ENCODE peak calls at places on chromosomes 7 and 10, in five cellular contexts. R is ovary, N is IMR-90, J is psoas muscle, F is body of pancreas. Q is an unnamed sample.

GRCh38 chr7:44072364-44073231 is 7.2 kb upstream of the PGAM2 start:
- DNase-seq in R (peak), N (peak), J (peak), F (peak), Q (peak)

GRCh38 chr10:28796606-28797512 is 119.5 kb downstream of the BAMBI start:
- DNase-seq in R (peak), N (peak), J (peak), F (peak), Q (no peak)

GRCh38 chr10:72176701-72177100 is 39.1 kb upstream of the ANAPC16 start:
- DNase-seq in R (no peak), N (no peak), J (no peak), F (no peak), Q (no peak)

GRCh38 chr7:154777489-154777888 is 225.4 kb downstream of the PAXIP1 start:
- DNase-seq in R (no peak), N (no peak), J (no peak), F (no peak), Q (no peak)

GRCh38 chr7:12643001-12643400 is 44.4 kb upstream of the ARL4A start:
- DNase-seq in R (no peak), N (peak), J (no peak), F (no peak), Q (no peak)

GRCh38 chr10:127550861-127551260 is 1.8 kb downstream of the NPS start:
- DNase-seq in R (no peak), N (no peak), J (no peak), F (no peak), Q (no peak)

GRCh38 chr10:61835069-61835908 is 66.2 kb upstream of the ARID5B start:
- DNase-seq in R (no peak), N (peak), J (no peak), F (peak), Q (peak)

GRCh38 chr7:200704-201103 is 8.3 kb downstream of the FAM20C start:
- DNase-seq in R (no peak), N (no peak), J (no peak), F (peak), Q (no peak)

GRCh38 chr7:44973610-44974401 is 5.0 kb downstream of the MYO1G start:
- DNase-seq in R (no peak), N (no peak), J (no peak), F (peak), Q (peak)

GRCh38 chr7:116571037-116571436 is 46.2 kb downstream of the CAV1 start:
- DNase-seq in R (no peak), N (peak), J (no peak), F (no peak), Q (no peak)

GRCh38 chr10:90621577-90621976 is 236.3 kb downstream of the HTR7 start:
- DNase-seq in R (no peak), N (peak), J (no peak), F (no peak), Q (peak)

GRCh38 chr7:20778063-20778721 is 8.5 kb downstream of the SP8 start:
- DNase-seq in R (no peak), N (no peak), J (no peak), F (peak), Q (peak)

GRCh38 chr7:50415844-50416243 is 34.3 kb downstream of the FIGNL1 start:
- DNase-seq in R (no peak), N (no peak), J (no peak), F (no peak), Q (no peak)

GRCh38 chr7:157513162-157513621 is 176.4 kb downstream of the DNAJB6 start:
- DNase-seq in R (no peak), N (no peak), J (peak), F (no peak), Q (no peak)

GRCh38 chr7:75914169-75914654 is 743 bp upstream of the POR start:
- DNase-seq in R (peak), N (no peak), J (no peak), F (no peak), Q (no peak)

GRCh38 chr10:62250594-62251198 is 17.9 kb downstream of the RTKN2 start:
- DNase-seq in R (no peak), N (peak), J (no peak), F (no peak), Q (no peak)

GRCh38 chr7:116940689-116941088 is 12.6 kb upstream of the ST7 start:
- DNase-seq in R (no peak), N (no peak), J (no peak), F (no peak), Q (no peak)

GRCh38 chr7:104951546-104951945 is 62.5 kb upstream of the KMT2E start:
- DNase-seq in R (no peak), N (peak), J (peak), F (no peak), Q (no peak)

GRCh38 chr10:90779573-90779972 is 78.3 kb downstream of the HTR7 start:
- DNase-seq in R (no peak), N (peak), J (no peak), F (no peak), Q (no peak)

GRCh38 chr7:1690359-1690958 is 20.4 kb downstream of the ELFN1 start:
- DNase-seq in R (no peak), N (no peak), J (no peak), F (no peak), Q (no peak)

GRCh38 chr10:97853006-97853405 is 3.4 kb downstream of the GOLGA7B start:
- DNase-seq in R (no peak), N (no peak), J (no peak), F (no peak), Q (no peak)

GRCh38 chr7:135704074-135704473 is 23.9 kb downstream of the SLC13A4 start:
- DNase-seq in R (no peak), N (no peak), J (no peak), F (no peak), Q (no peak)

GRCh38 chr10:63752318-63752717 is 231.1 kb downstream of the REEP3 start:
- DNase-seq in R (no peak), N (no peak), J (no peak), F (no peak), Q (no peak)

GRCh38 chr10:101576229-101576863 is 11.7 kb downstream of the POLL start:
- DNase-seq in R (no peak), N (peak), J (peak), F (no peak), Q (no peak)

GRCh38 chr7:125747966-125748365 is 818.3 kb upstream of the POT1 start:
- DNase-seq in R (no peak), N (no peak), J (no peak), F (no peak), Q (no peak)

GRCh38 chr10:28910960-28911359 is 233.6 kb downstream of the BAMBI start:
- DNase-seq in R (no peak), N (peak), J (no peak), F (no peak), Q (no peak)

GRCh38 chr7:548401-548800 is 28.8 kb upstream of the PDGFA start:
- DNase-seq in R (no peak), N (no peak), J (no peak), F (no peak), Q (no peak)

GRCh38 chr7:151551820-151552219 is 32.1 kb upstream of the RHEB start:
- DNase-seq in R (no peak), N (peak), J (no peak), F (no peak), Q (no peak)

GRCh38 chr10:31602541-31603244 is 283.7 kb downstream of the ZEB1 start:
- DNase-seq in R (peak), N (peak), J (peak), F (peak), Q (peak)

GRCh38 chr10:70125918-70126590 is 6.6 kb downstream of the AIFM2 start:
- DNase-seq in R (no peak), N (no peak), J (no peak), F (no peak), Q (no peak)

GRCh38 chr10:33126742-33127141 is 168.7 kb upstream of the ITGB1 start:
- DNase-seq in R (no peak), N (no peak), J (no peak), F (no peak), Q (no peak)

GRCh38 chr10:113520606-113521481 is 32.0 kb upstream of the HABP2 start:
- DNase-seq in R (peak), N (peak), J (peak), F (peak), Q (peak)

GRCh38 chr10:27838291-27838690 is 92.7 kb upstream of the MKX start:
- DNase-seq in R (no peak), N (no peak), J (no peak), F (no peak), Q (no peak)

GRCh38 chr10:4255751-4256150 is 470.7 kb upstream of the KLF6 start:
- DNase-seq in R (no peak), N (no peak), J (no peak), F (no peak), Q (no peak)

GRCh38 chr7:75756340-75757297 is 15.4 kb downstream of the CCL26 start:
- DNase-seq in R (no peak), N (peak), J (no peak), F (peak), Q (peak)

GRCh38 chr7:92260248-92260781 is 14.5 kb downstream of the ANKIB1 start:
- DNase-seq in R (no peak), N (peak), J (no peak), F (no peak), Q (no peak)

GRCh38 chr10:108545921-108546320 is 1377.4 kb downstream of the XPNPEP1 start:
- DNase-seq in R (no peak), N (no peak), J (no peak), F (no peak), Q (no peak)

GRCh38 chr7:47803846-47804245 is 144.4 kb downstream of the PKD1L1 start:
- DNase-seq in R (no peak), N (no peak), J (no peak), F (no peak), Q (no peak)

DNA sequence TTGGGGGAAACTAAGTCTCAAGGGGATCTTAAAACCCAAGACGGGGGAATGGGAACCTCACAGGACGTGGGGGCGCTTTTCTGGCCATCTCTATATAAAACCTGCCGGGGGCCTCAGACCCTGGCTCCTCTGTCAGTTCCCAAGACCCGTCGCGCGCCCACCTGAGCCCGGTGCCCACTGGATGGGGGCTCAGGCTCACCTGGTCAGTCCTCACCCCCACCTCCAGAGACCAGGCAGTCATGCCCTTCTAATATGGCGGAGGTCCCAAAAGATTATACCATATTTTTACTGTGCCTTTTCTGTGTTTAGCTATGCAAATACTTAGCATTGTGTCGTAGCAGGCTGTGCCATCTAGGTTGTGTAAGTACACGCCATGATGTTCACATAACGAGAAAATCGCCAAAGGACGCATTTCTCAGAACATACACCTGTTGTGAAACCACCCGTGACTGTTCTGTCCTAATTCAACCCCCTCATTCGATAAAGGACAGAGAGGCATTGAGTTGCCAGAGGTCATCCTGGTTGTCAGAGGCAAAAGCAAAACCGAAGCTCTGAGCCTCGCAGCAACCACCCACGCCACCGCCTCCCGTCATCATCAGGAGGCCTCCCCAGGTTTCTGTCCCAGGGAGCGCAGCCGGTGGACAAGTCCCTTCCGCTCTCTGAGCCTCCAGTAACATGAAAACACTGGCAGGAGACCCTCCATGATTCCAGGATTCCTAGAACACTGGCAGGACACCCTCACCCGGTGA is 28.9 kb downstream of the OAT start:
- DNase-seq in R (no peak), N (no peak), J (no peak), F (no peak), Q (no peak)
- TF ChIP-seq CTCF in R (no peak), N (no peak), J (no peak), F (no peak), Q (no peak)

GRCh38 chr10:99678921-99679320 is 19.6 kb downstream of the ENTPD7 start:
- DNase-seq in R (no peak), N (no peak), J (no peak), F (no peak), Q (no peak)

GRCh38 chr10:99682032-99682431 is 22.7 kb downstream of the ENTPD7 start:
- DNase-seq in R (no peak), N (no peak), J (no peak), F (no peak), Q (no peak)

GRCh38 chr10:99685232-99686041 is 26.1 kb downstream of the ENTPD7 start:
- DNase-seq in R (no peak), N (no peak), J (no peak), F (no peak), Q (no peak)

GRCh38 chr10:99681553-99681952 is 22.2 kb downstream of the ENTPD7 start:
- DNase-seq in R (peak), N (peak), J (no peak), F (peak), Q (no peak)

DNA sequence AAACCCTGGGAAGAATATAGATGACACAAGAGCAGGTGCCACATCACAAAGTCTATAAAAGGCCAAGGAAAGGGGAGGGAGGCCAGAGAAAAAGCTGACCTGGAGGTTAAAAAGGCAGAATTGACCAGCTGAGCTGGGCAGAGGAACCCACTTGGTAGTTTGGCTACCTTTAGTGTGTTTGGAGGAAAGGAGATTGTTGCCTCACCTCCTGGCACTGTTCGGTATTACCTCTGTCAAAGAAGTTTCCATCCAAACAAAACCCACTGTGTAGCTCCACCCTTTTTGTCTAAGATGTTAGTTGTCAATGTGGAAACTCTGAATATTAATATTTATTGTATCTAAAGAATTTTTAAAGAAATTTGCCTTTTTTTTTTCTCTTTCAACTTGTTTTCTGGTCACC is 23.4 kb downstream of the ENTPD7 start:
- DNase-seq in R (no peak), N (no peak), J (no peak), F (peak), Q (no peak)
- TF ChIP-seq CTCF in R (no peak), N (no peak), J (no peak), F (peak), Q (peak)

GRCh38 chr10:76040107-76040829 is 608.8 kb downstream of the LRMDA start:
- DNase-seq in R (no peak), N (no peak), J (no peak), F (no peak), Q (no peak)
- TF ChIP-seq CTCF in R (no peak), N (no peak), J (no peak), F (peak), Q (peak)

GRCh38 chr7:90842430-90842788 is 246.3 kb downstream of the CDK14 start:
- DNase-seq in R (no peak), N (no peak), J (no peak), F (no peak), Q (no peak)
- TF ChIP-seq CTCF in R (no peak), N (no peak), J (no peak), F (no peak), Q (no peak)

GRCh38 chr10:110679633-110680472 is 35.7 kb downstream of the RBM20 start:
- DNase-seq in R (no peak), N (no peak), J (peak), F (no peak), Q (no peak)

GRCh38 chr10:110682348-110682747 is 38.2 kb downstream of the RBM20 start:
- DNase-seq in R (no peak), N (no peak), J (no peak), F (no peak), Q (no peak)

GRCh38 chr10:110684800-110685446 is 40.8 kb downstream of the RBM20 start:
- DNase-seq in R (no peak), N (peak), J (peak), F (no peak), Q (no peak)

GRCh38 chr10:110680473-110681020 is 36.4 kb downstream of the RBM20 start:
- DNase-seq in R (no peak), N (no peak), J (peak), F (no peak), Q (no peak)

DNA sequence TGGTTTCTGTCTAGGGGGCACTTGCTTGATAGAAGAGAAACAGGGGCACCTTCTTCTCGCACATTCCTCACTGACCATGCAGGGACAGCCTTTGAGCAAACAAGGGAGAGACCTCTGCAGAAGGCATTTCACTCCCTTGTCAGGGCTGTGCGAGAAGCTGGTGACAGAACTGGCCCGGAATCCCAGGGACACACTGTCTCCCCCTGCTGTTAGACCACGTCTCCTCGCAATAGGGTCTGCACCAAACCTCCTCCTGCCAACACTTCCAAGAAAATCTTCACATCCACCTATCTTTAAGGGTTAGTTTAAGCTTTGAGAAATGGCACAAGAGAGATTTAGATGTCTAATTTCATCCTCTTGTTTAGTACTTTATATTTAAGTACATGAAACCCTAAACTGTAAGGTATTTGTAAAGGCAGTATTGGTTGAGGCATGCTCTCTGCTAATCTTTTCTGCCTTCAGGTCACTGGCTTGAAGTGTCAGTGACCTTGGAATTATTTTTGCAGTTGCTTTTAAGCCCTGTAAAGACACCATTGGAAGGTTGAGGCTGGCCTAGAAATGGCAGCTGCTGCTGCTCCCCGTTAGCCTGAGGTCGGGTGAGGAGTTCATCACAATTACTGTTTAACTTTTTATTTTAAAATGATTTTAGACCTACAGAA is 37.0 kb downstream of the RBM20 start:
- DNase-seq in R (no peak), N (peak), J (no peak), F (peak), Q (peak)
- TF ChIP-seq CTCF in R (no peak), N (peak), J (peak), F (peak), Q (peak)

GRCh38 chr7:42618649-42619315 is 293.1 kb downstream of the C7orf25 start:
- DNase-seq in R (no peak), N (no peak), J (no peak), F (no peak), Q (no peak)

GRCh38 chr7:42617071-42617705 is 294.7 kb downstream of the C7orf25 start:
- DNase-seq in R (no peak), N (no peak), J (no peak), F (no peak), Q (no peak)

GRCh38 chr7:42614636-42615035 is 297.2 kb downstream of the C7orf25 start:
- DNase-seq in R (no peak), N (no peak), J (no peak), F (no peak), Q (no peak)

GRCh38 chr7:42621543-42622219 is 290.2 kb downstream of the C7orf25 start:
- DNase-seq in R (no peak), N (no peak), J (no peak), F (no peak), Q (no peak)

DNA sequence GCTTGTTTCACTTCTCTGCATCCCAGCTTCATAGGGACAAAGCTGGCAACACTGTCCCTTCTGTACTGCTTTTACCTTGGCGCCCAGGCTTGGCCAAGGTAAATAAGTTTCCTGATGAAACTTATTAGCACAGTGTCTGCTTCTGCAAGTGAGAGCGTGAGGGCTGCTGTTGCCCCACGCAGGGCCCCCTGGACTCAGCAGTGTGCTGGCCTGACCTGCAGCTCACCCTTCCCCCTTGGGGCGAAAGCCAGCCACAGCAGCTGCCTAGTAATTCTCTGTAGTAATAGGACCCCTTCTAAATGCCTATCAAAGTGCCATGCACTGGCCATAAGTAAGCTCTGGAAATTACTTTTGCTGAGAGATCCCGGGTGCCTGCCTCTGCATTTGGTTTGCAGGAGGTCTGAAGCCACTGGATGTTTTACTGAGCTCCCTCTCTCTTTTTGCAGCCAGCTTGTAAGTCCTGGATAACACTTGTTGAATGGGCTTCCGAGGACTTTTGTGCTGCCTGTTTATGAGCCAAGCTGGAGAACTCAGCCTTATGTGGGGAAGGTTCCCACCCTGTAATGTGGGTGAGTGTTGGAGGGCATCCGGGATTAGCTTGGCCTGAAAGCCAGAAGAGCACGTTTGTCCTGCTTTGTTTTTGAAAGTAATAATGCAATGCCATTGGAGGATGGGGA is 294.0 kb downstream of the C7orf25 start:
- DNase-seq in R (no peak), N (no peak), J (no peak), F (no peak), Q (no peak)
- TF ChIP-seq CTCF in R (no peak), N (no peak), J (no peak), F (no peak), Q (no peak)

DNA sequence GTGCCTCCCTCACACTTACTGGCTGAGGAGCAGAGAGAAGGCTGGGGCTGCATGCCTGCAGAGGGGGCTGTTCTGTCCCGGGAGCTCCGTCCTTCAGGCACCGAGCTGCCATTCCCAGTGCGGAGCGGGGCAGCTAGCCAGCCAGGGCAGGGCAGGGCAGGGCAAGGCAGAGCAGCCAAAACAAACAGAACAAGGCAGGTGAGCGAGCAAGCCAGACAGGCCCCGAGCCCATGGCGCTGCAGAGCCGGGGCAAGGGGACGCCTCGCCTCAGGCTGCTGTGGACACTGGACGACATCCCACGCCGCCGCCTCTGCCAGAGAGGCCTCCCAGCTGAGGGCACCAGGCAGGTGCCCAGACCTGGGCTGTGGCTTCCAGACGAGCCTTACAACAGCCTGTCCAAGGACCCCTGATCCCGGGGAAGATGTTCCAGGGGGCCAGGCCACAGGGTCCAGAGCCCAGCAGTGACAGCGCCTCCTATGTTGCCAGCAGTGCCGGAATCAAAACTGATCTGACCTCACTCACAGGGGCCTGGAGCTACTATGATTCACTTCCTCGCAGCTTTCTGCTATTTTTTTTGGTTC is 8.2 kb upstream of the NDST2 start:
- DNase-seq in R (no peak), N (peak), J (peak), F (peak), Q (no peak)
- TF ChIP-seq CTCF in R (no peak), N (peak), J (no peak), F (peak), Q (no peak)

Q was measured in endothelial cell.